ENCODE peak calls at places on chromosome 1, in seven cellular contexts. W, L, M, I, U, H and N are unnamed samples.

GRCh38 chr1:56527548-56528302 is 51.6 kb downstream of the PLPP3 start:
- DNase-seq in W (peak; percentile 14), L (no peak), M (no peak), I (no peak), U (no peak), H (no peak), N (no peak)

GRCh38 chr1:117902944-117903343 is 26.5 kb downstream of the GDAP2 start:
- DNase-seq in W (no peak), L (no peak), M (no peak), I (no peak), U (no peak), H (no peak), N (no peak)

GRCh38 chr1:173867753-173868265 is at the start of gene GAS5:
- DNase-seq in W (peak; percentile 100), L (peak; percentile 97), M (peak; percentile 96), I (peak; percentile 100), U (peak; percentile 100), H (peak; percentile 100), N (peak; percentile 99)

GRCh38 chr1:200739499-200740290 is 1.0 kb downstream of the CAMSAP2 start:
- DNase-seq in W (no peak), L (no peak), M (peak; percentile 15), I (peak; percentile 37), U (peak; percentile 57), H (peak; percentile 14), N (peak; percentile 39)

GRCh38 chr1:182889997-182890396 is 50.9 kb downstream of the DHX9 start:
- DNase-seq in W (peak; percentile 31), L (no peak), M (no peak), I (no peak), U (no peak), H (no peak), N (no peak)

GRCh38 chr1:224497714-224498573 is 63.3 kb upstream of the WDR26 start:
- DNase-seq in W (peak; percentile 86), L (no peak), M (no peak), I (peak; percentile 68), U (no peak), H (peak; percentile 73), N (no peak)

GRCh38 chr1:29341936-29342335 is 105.6 kb downstream of the PTPRU start:
- DNase-seq in W (no peak), L (no peak), M (no peak), I (no peak), U (no peak), H (peak; percentile 8), N (no peak)

GRCh38 chr1:8422439-8423133 is 104.7 kb downstream of the SLC45A1 start:
- DNase-seq in W (no peak), L (peak; percentile 21), M (no peak), I (peak; percentile 11), U (peak; percentile 51), H (peak; percentile 49), N (no peak)

GRCh38 chr1:60065199-60065598 is 8.4 kb downstream of the C1orf87 start:
- DNase-seq in W (no peak), L (no peak), M (no peak), I (no peak), U (no peak), H (no peak), N (no peak)

GRCh38 chr1:94236630-94237290 is 624 bp downstream of the ARHGAP29 start:
- DNase-seq in W (peak; percentile 24), L (no peak), M (no peak), I (no peak), U (peak; percentile 20), H (peak; percentile 55), N (no peak)

GRCh38 chr1:20717452-20718342 is at the start of gene KIF17:
- DNase-seq in W (peak; percentile 64), L (peak; percentile 79), M (peak; percentile 58), I (peak; percentile 33), U (peak; percentile 85), H (peak; percentile 85), N (peak; percentile 42)

GRCh38 chr1:117658676-117659075 is 52.8 kb downstream of the TENT5C start:
- DNase-seq in W (peak; percentile 84), L (no peak), M (no peak), I (no peak), U (no peak), H (no peak), N (peak; percentile 72)

GRCh38 chr1:190809312-190809711 is 331.6 kb upstream of the BRINP3 start:
- DNase-seq in W (no peak), L (no peak), M (no peak), I (no peak), U (no peak), H (no peak), N (no peak)

GRCh38 chr1:59499956-59500569 is 203.2 kb downstream of the FGGY start:
- DNase-seq in W (no peak), L (no peak), M (no peak), I (no peak), U (no peak), H (no peak), N (no peak)

GRCh38 chr1:79588719-79589118 is 582.2 kb upstream of the ADGRL4 start:
- DNase-seq in W (no peak), L (no peak), M (no peak), I (no peak), U (no peak), H (no peak), N (no peak)

GRCh38 chr1:150650193-150650592 is 20.8 kb upstream of the ENSA start:
- DNase-seq in W (no peak), L (no peak), M (no peak), I (no peak), U (no peak), H (peak; percentile 71), N (no peak)